ENCODE peak calls at places on chromosome 5, in nine cellular contexts. F is astrocyte of the spinal cord; E is NCI-H1092; K is AG08396; S is mesenteric fat pad; I is H9; M is T-cell; T is iris pigment epithelial cell; Y is activated CD4-positive, alpha-beta T cell treated with anti-CD3 and anti-CD28 coated beads, Interleukin-2, amount 50 U/mL, for 1 hour. B is an unnamed sample.

GRCh38 chr5:178626484-178627258 is at the start of gene CLK4:
- DNase-seq in F (peak; percentile 95), E (peak; percentile 76), K (peak; percentile 98), S (peak; percentile 98), I (peak; percentile 91), M (peak; percentile 89), T (peak; percentile 92), Y (peak; percentile 97), B (peak; percentile 97)

GRCh38 chr5:116763987-116764866 is 189.6 kb upstream of the SEMA6A start:
- DNase-seq in F (peak; percentile 62), E (no peak), K (no peak), S (no peak), I (no peak), M (no peak), T (no peak), Y (no peak), B (peak; percentile 64)

GRCh38 chr5:75071100-75071499 is 18.7 kb upstream of the GCNT4 start:
- DNase-seq in F (no peak), E (no peak), K (no peak), S (no peak), I (no peak), M (no peak), T (no peak), Y (no peak), B (no peak)

GRCh38 chr5:137486707-137487106 is 12.4 kb downstream of the SPOCK1 start:
- DNase-seq in F (peak; percentile 84), E (no peak), K (peak; percentile 67), S (no peak), I (no peak), M (no peak), T (peak; percentile 49), Y (no peak), B (no peak)

GRCh38 chr5:95863383-95863757 is 40.8 kb upstream of the GLRX start:
- DNase-seq in F (no peak), E (no peak), K (no peak), S (no peak), I (no peak), M (no peak), T (peak; percentile 91), Y (no peak), B (peak; percentile 82)

GRCh38 chr5:38692780-38693507 is 136.5 kb upstream of the LIFR start:
- DNase-seq in F (no peak), E (no peak), K (no peak), S (no peak), I (no peak), M (no peak), T (no peak), Y (no peak), B (no peak)

GRCh38 chr5:58077387-58077786 is 382.5 kb downstream of the PLK2 start:
- DNase-seq in F (peak; percentile 35), E (no peak), K (no peak), S (no peak), I (no peak), M (no peak), T (peak; percentile 31), Y (no peak), B (peak; percentile 39)

GRCh38 chr5:124927735-124928134 is 181.3 kb upstream of the ZNF608 start:
- DNase-seq in F (peak; percentile 69), E (no peak), K (no peak), S (no peak), I (no peak), M (no peak), T (peak; percentile 76), Y (no peak), B (peak; percentile 58)

GRCh38 chr5:135343417-135343816 is 55.6 kb downstream of the MACROH2A1 start:
- DNase-seq in F (no peak), E (no peak), K (peak; percentile 51), S (no peak), I (no peak), M (no peak), T (no peak), Y (no peak), B (no peak)

GRCh38 chr5:124929000-124929399 is 182.6 kb upstream of the ZNF608 start:
- DNase-seq in F (no peak), E (no peak), K (no peak), S (no peak), I (no peak), M (no peak), T (no peak), Y (no peak), B (no peak)

GRCh38 chr5:64766105-64766504 is 2.4 kb downstream of the SREK1IP1 start:
- DNase-seq in F (no peak), E (no peak), K (no peak), S (no peak), I (no peak), M (no peak), T (peak; percentile 56), Y (no peak), B (no peak)

GRCh38 chr5:173594061-173594460 is 22.4 kb downstream of the BOD1 start:
- DNase-seq in F (no peak), E (no peak), K (no peak), S (no peak), I (no peak), M (no peak), T (no peak), Y (no peak), B (no peak)

GRCh38 chr5:132447196-132447595 is 43.4 kb downstream of the IRF1 start:
- DNase-seq in F (no peak), E (no peak), K (no peak), S (no peak), I (no peak), M (no peak), T (no peak), Y (no peak), B (no peak)

GRCh38 chr5:96043471-96043870 is 81.8 kb upstream of the ELL2 start:
- DNase-seq in F (no peak), E (no peak), K (no peak), S (no peak), I (no peak), M (no peak), T (no peak), Y (no peak), B (no peak)

GRCh38 chr5:130017173-130017572 is 112.9 kb downstream of the CHSY3 start:
- DNase-seq in F (no peak), E (no peak), K (no peak), S (no peak), I (no peak), M (no peak), T (no peak), Y (no peak), B (no peak)

GRCh38 chr5:17094830-17095229 is 122.6 kb upstream of the BASP1 start:
- DNase-seq in F (no peak), E (no peak), K (no peak), S (no peak), I (no peak), M (no peak), T (peak; percentile 32), Y (no peak), B (peak; percentile 14)

GRCh38 chr5:123181394-123181801 is 92.4 kb downstream of the PRDM6 start:
- DNase-seq in F (no peak), E (no peak), K (no peak), S (no peak), I (no peak), M (no peak), T (peak; percentile 52), Y (no peak), B (no peak)

GRCh38 chr5:39249560-39250274 is 30.4 kb upstream of the FYB1 start:
- DNase-seq in F (no peak), E (no peak), K (no peak), S (no peak), I (no peak), M (no peak), T (no peak), Y (no peak), B (no peak)

GRCh38 chr5:174690256-174690655 is 34.1 kb upstream of the MSX2 start:
- DNase-seq in F (no peak), E (no peak), K (peak; percentile 63), S (no peak), I (peak; percentile 63), M (no peak), T (no peak), Y (no peak), B (peak; percentile 5)

GRCh38 chr5:141330299-141331080 is at the start of gene PCDHGA1:
- DNase-seq in F (peak; percentile 56), E (no peak), K (peak; percentile 67), S (no peak), I (no peak), M (no peak), T (peak; percentile 79), Y (peak; percentile 23), B (peak; percentile 67)

GRCh38 chr5:24633705-24634325 is 11.0 kb downstream of the CDH10 start:
- DNase-seq in F (peak; percentile 47), E (peak; percentile 56), K (peak; percentile 7), S (no peak), I (no peak), M (no peak), T (peak; percentile 27), Y (no peak), B (peak; percentile 58)

GRCh38 chr5:100974082-100974481 is 71.0 kb upstream of the ST8SIA4 start:
- DNase-seq in F (no peak), E (no peak), K (no peak), S (no peak), I (no peak), M (no peak), T (no peak), Y (no peak), B (no peak)

GRCh38 chr5:174378116-174378874 is 332.8 kb downstream of the NSG2 start:
- DNase-seq in F (no peak), E (no peak), K (no peak), S (no peak), I (no peak), M (no peak), T (no peak), Y (no peak), B (no peak)

B was measured in choroid plexus epithelial cell.